ENCODE peak calls at places on chromosomes 1 and 21, in five cellular contexts. N is CD4-positive, alpha-beta memory T cell; J is heart right ventricle; X is EL; W is osteocyte. A is an unnamed sample.

GRCh38 chr1:15425961-15426360 is 12.3 kb upstream of the CTRC start:
- DNase-seq in N (no peak), J (no peak), X (no peak), W (no peak), A (no peak)

GRCh38 chr1:87833158-87833557 is 504.5 kb downstream of the LMO4 start:
- DNase-seq in N (no peak), J (peak; percentile 46), X (no peak), W (no peak), A (no peak)

GRCh38 chr21:15408089-15408488 is 321.7 kb upstream of the USP25 start:
- DNase-seq in N (no peak), J (no peak), X (no peak), W (no peak), A (no peak)

GRCh38 chr1:203117611-203118575 is 9.6 kb upstream of the ADORA1 start:
- DNase-seq in N (no peak), J (peak; percentile 65), X (peak; percentile 68), W (peak; percentile 91), A (peak; percentile 93)

GRCh38 chr1:67860776-67861175 is 27.5 kb upstream of the GNG12 start:
- DNase-seq in N (no peak), J (no peak), X (no peak), W (no peak), A (no peak)

GRCh38 chr1:196385109-196385508 is 223.1 kb downstream of the KCNT2 start:
- DNase-seq in N (no peak), J (no peak), X (no peak), W (no peak), A (no peak)

GRCh38 chr1:119133987-119134386 is 6.5 kb downstream of the WARS2 start:
- DNase-seq in N (no peak), J (no peak), X (peak; percentile 69), W (no peak), A (no peak)

GRCh38 chr1:178037510-178038253 is 56.2 kb upstream of the RASAL2 start:
- DNase-seq in N (no peak), J (peak; percentile 89), X (peak; percentile 80), W (peak; percentile 88), A (no peak)

GRCh38 chr1:25711555-25712298 is 88.3 kb upstream of the SELENON start:
- DNase-seq in N (peak; percentile 33), J (no peak), X (peak; percentile 41), W (no peak), A (no peak)

GRCh38 chr1:67749844-67750689 is 65.1 kb downstream of the GADD45A start:
- DNase-seq in N (no peak), J (no peak), X (peak; percentile 83), W (no peak), A (no peak)

GRCh38 chr1:107963601-107964396 is 1.2 kb downstream of the VAV3 start:
- DNase-seq in N (peak; percentile 58), J (peak; percentile 19), X (no peak), W (no peak), A (peak; percentile 36)

GRCh38 chr1:196897158-196897828 is 9.4 kb downstream of the CFHR4 start:
- DNase-seq in N (no peak), J (no peak), X (no peak), W (no peak), A (peak; percentile 58)

GRCh38 chr1:179599623-179600249 is 8.1 kb downstream of the TDRD5 start:
- DNase-seq in N (no peak), J (no peak), X (peak; percentile 25), W (no peak), A (peak; percentile 78)